ENCODE peak calls at places on chromosomes 16 and 17, in five cellular contexts. M is cardiac septum, K is prostate gland, E is AG09309, W is HepG2. J is an unnamed sample.

GRCh38 chr16:87228363-87228762 is 88.8 kb downstream of the C16orf95 start:
- DNase-seq in M (no peak), K (no peak), E (no peak), W (no peak), J (no peak)

GRCh38 chr17:31559647-31560501 is 168.4 kb downstream of the RAB11FIP4 start:
- DNase-seq in M (no peak), K (no peak), E (no peak), W (no peak), J (no peak)

GRCh38 chr17:74736423-74737298 is at the start of gene RAB37:
- DNase-seq in M (peak; percentile 79), K (no peak), E (no peak), W (peak; percentile 99), J (peak; percentile 36)

GRCh38 chr16:19294156-19294649 is 8.7 kb downstream of the CLEC19A start:
- DNase-seq in M (no peak), K (peak; percentile 36), E (no peak), W (no peak), J (peak; percentile 15)

GRCh38 chr16:23678430-23679273 is at the start of gene PLK1:
- DNase-seq in M (peak; percentile 88), K (peak; percentile 68), E (no peak), W (peak; percentile 90), J (peak; percentile 53)

GRCh38 chr17:78214016-78214705 is at the start of gene BIRC5:
- DNase-seq in M (peak; percentile 94), K (peak; percentile 82), E (peak; percentile 11), W (peak; percentile 82), J (peak; percentile 82)

GRCh38 chr17:29177871-29178749 is 2.1 kb downstream of the MYO18A start:
- DNase-seq in M (peak; percentile 74), K (no peak), E (no peak), W (peak; percentile 92), J (no peak)

GRCh38 chr16:50313596-50314483 is 47.5 kb downstream of the ADCY7 start:
- DNase-seq in M (peak; percentile 88), K (no peak), E (no peak), W (peak; percentile 95), J (no peak)

GRCh38 chr16:84810518-84811273 is 9.1 kb upstream of the CRISPLD2 start:
- DNase-seq in M (no peak), K (no peak), E (peak; percentile 86), W (no peak), J (no peak)

GRCh38 chr16:5776876-5777275 is 679.3 kb upstream of the EEF2KMT start:
- DNase-seq in M (no peak), K (no peak), E (no peak), W (no peak), J (no peak)

GRCh38 chr16:49345829-49346228 is 27.8 kb upstream of the C16orf78 start:
- DNase-seq in M (peak; percentile 4), K (no peak), E (no peak), W (no peak), J (no peak)

GRCh38 chr17:5027299-5027698 is 7.9 kb downstream of the SLC52A1 start:
- DNase-seq in M (no peak), K (no peak), E (no peak), W (no peak), J (no peak)

GRCh38 chr16:87240211-87241134 is 76.7 kb downstream of the C16orf95 start:
- DNase-seq in M (no peak), K (no peak), E (peak; percentile 46), W (no peak), J (no peak)

GRCh38 chr16:58222532-58223316 is 24.8 kb upstream of the CSNK2A2 start:
- DNase-seq in M (no peak), K (no peak), E (no peak), W (peak; percentile 51), J (no peak)

GRCh38 chr16:67708368-67708771 is 10.7 kb downstream of the GFOD2 start:
- DNase-seq in M (no peak), K (no peak), E (peak; percentile 28), W (no peak), J (no peak)

GRCh38 chr16:48155926-48156789 is at the start of gene ABCC12:
- DNase-seq in M (no peak), K (no peak), E (no peak), W (no peak), J (no peak)

GRCh38 chr16:2955779-2956565 is 8.1 kb upstream of the KREMEN2 start:
- DNase-seq in M (no peak), K (no peak), E (no peak), W (no peak), J (no peak)

GRCh38 chr17:181213-182163 is at the start of gene DOC2B:
- DNase-seq in M (peak; percentile 81), K (peak; percentile 19), E (no peak), W (no peak), J (no peak)

GRCh38 chr16:51440096-51440495 is 289.0 kb upstream of the SALL1 start:
- DNase-seq in M (no peak), K (no peak), E (no peak), W (no peak), J (no peak)

GRCh38 chr17:73342057-73342522 is 30.3 kb upstream of the CDC42EP4 start:
- DNase-seq in M (peak; percentile 84), K (peak; percentile 64), E (no peak), W (no peak), J (no peak)

GRCh38 chr17:32222621-32223020 is 43.0 kb upstream of the RHBDL3 start:
- DNase-seq in M (no peak), K (no peak), E (no peak), W (no peak), J (no peak)

GRCh38 chr17:75679706-75680201 is 12.6 kb downstream of the SAP30BP start:
- DNase-seq in M (no peak), K (peak; percentile 89), E (no peak), W (no peak), J (no peak)

GRCh38 chr17:81029859-81030258 is 5.1 kb upstream of the BAIAP2 start:
- DNase-seq in M (no peak), K (no peak), E (no peak), W (no peak), J (no peak)

GRCh38 chr17:63309021-63309420 is 137.1 kb downstream of the CYB561 start:
- DNase-seq in M (no peak), K (no peak), E (no peak), W (no peak), J (no peak)

GRCh38 chr17:36602924-36603384 is 1.6 kb downstream of the MRM1 start:
- DNase-seq in M (peak; percentile 50), K (no peak), E (no peak), W (peak; percentile 67), J (peak; percentile 42)

GRCh38 chr16:68782198-68783174 is 45.4 kb downstream of the CDH1 start:
- DNase-seq in M (no peak), K (no peak), E (no peak), W (no peak), J (no peak)

GRCh38 chr17:5552841-5553240 is 31.5 kb downstream of the NLRP1 start:
- DNase-seq in M (no peak), K (no peak), E (no peak), W (no peak), J (no peak)

GRCh38 chr16:1981972-1982574 is 804 bp upstream of the NOXO1 start:
- DNase-seq in M (no peak), K (peak; percentile 36), E (no peak), W (peak; percentile 41), J (no peak)

GRCh38 chr17:42548070-42548837 is 4.5 kb upstream of the HSD17B1 start:
- DNase-seq in M (no peak), K (peak; percentile 85), E (no peak), W (no peak), J (peak; percentile 75)

GRCh38 chr16:16017812-16018211 is 68.4 kb downstream of the ABCC1 start:
- DNase-seq in M (no peak), K (no peak), E (no peak), W (no peak), J (no peak)

GRCh38 chr17:82275326-82275725 is 1.8 kb upstream of the CSNK1D start:
- DNase-seq in M (no peak), K (no peak), E (no peak), W (no peak), J (no peak)